ENCODE peak calls at places on chromosomes 13 and 19, in ten cellular contexts. P is MV-4-11; H is HAP-1; J is CD8-positive, alpha-beta T cell; A is left colon; I is SHP77; R is NCI-H774; G is germinal center; Y is T follicular helper cell; D is activated CD8-positive, alpha-beta memory T cell treated with anti-CD3 and anti-CD28 coated beads for 4 hours. M is an unnamed sample.

GRCh38 chr13:35881360-35881759 is 249.8 kb downstream of the DCLK1 start:
- DNase-seq in P (no peak), H (no peak), J (no peak), A (no peak), I (no peak), R (no peak), G (no peak), Y (no peak), D (no peak), M (no peak)

GRCh38 chr13:81480634-81481033 is 1139.7 kb upstream of the SPRY2 start:
- DNase-seq in P (no peak), H (no peak), J (no peak), A (no peak), I (no peak), R (no peak), G (no peak), Y (no peak), D (no peak), M (no peak)

GRCh38 chr19:2231621-2232221 is 4.4 kb downstream of the PLEKHJ1 start:
- DNase-seq in P (peak; percentile 50), H (peak; percentile 54), J (no peak), A (no peak), I (no peak), R (no peak), G (no peak), Y (no peak), D (no peak), M (no peak)

GRCh38 chr19:17488593-17489391 is 18.5 kb downstream of the SLC27A1 start:
- DNase-seq in P (no peak), H (peak; percentile 100), J (peak; percentile 68), A (peak; percentile 95), I (peak; percentile 56), R (peak; percentile 78), G (peak; percentile 79), Y (peak; percentile 70), D (peak; percentile 66), M (peak; percentile 68)

GRCh38 chr19:10896851-10897526 is 25.6 kb downstream of the CARM1 start:
- DNase-seq in P (peak; percentile 81), H (no peak), J (no peak), A (peak; percentile 52), I (peak; percentile 60), R (no peak), G (no peak), Y (no peak), D (no peak), M (no peak)

GRCh38 chr13:42420304-42420703 is 148.4 kb downstream of the AKAP11 start:
- DNase-seq in P (no peak), H (no peak), J (no peak), A (no peak), I (no peak), R (no peak), G (no peak), Y (no peak), D (peak; percentile 48), M (no peak)

GRCh38 chr13:110644892-110645521 is 29.7 kb downstream of the NAXD start:
- DNase-seq in P (peak; percentile 78), H (peak; percentile 56), J (no peak), A (peak; percentile 73), I (peak; percentile 94), R (no peak), G (peak; percentile 65), Y (peak; percentile 30), D (no peak), M (no peak)

GRCh38 chr19:12749938-12750521 is 1.6 kb upstream of the BEST2 start:
- DNase-seq in P (no peak), H (no peak), J (no peak), A (peak; percentile 77), I (no peak), R (no peak), G (no peak), Y (no peak), D (no peak), M (no peak)

GRCh38 chr13:51324714-51325440 is 14.6 kb upstream of the SERPINE3 start:
- DNase-seq in P (no peak), H (no peak), J (no peak), A (no peak), I (no peak), R (no peak), G (peak; percentile 56), Y (no peak), D (no peak), M (no peak)

GRCh38 chr19:33274663-33275558 is 27.4 kb downstream of the CEBPA start:
- DNase-seq in P (no peak), H (peak; percentile 60), J (no peak), A (no peak), I (no peak), R (no peak), G (no peak), Y (no peak), D (no peak), M (no peak)

GRCh38 chr13:97246596-97246995 is 24.5 kb downstream of the MBNL2 start:
- DNase-seq in P (no peak), H (no peak), J (no peak), A (no peak), I (no peak), R (no peak), G (no peak), Y (no peak), D (no peak), M (no peak)

GRCh38 chr19:42290523-42291436 is 11.2 kb upstream of the PRR19 start:
- DNase-seq in P (peak; percentile 33), H (peak; percentile 72), J (peak; percentile 45), A (no peak), I (peak; percentile 24), R (no peak), G (peak; percentile 79), Y (peak; percentile 56), D (no peak), M (no peak)

GRCh38 chr13:80751854-80752253 is 410.9 kb upstream of the SPRY2 start:
- DNase-seq in P (no peak), H (no peak), J (no peak), A (no peak), I (no peak), R (no peak), G (no peak), Y (no peak), D (no peak), M (no peak)

GRCh38 chr19:35013820-35014754 is 14.0 kb downstream of the GRAMD1A start:
- DNase-seq in P (peak; percentile 94), H (no peak), J (peak; percentile 59), A (no peak), I (no peak), R (no peak), G (no peak), Y (peak; percentile 70), D (no peak), M (peak; percentile 69)

GRCh38 chr13:33016414-33017409 is at the start of gene KL:
- DNase-seq in P (no peak), H (no peak), J (no peak), A (no peak), I (no peak), R (peak; percentile 8), G (peak; percentile 17), Y (no peak), D (no peak), M (no peak)

GRCh38 chr13:50843256-50844043 is at the start of gene DLEU7:
- DNase-seq in P (no peak), H (no peak), J (no peak), A (no peak), I (no peak), R (no peak), G (peak; percentile 6), Y (no peak), D (no peak), M (no peak)

GRCh38 chr19:32863301-32863700 is 6.3 kb downstream of the SLC7A9 start:
- DNase-seq in P (no peak), H (no peak), J (no peak), A (no peak), I (no peak), R (no peak), G (no peak), Y (no peak), D (no peak), M (no peak)

GRCh38 chr13:20945952-20946383 is 43.4 kb upstream of the XPO4 start:
- DNase-seq in P (peak; percentile 74), H (no peak), J (no peak), A (peak; percentile 28), I (no peak), R (no peak), G (no peak), Y (no peak), D (no peak), M (no peak)

GRCh38 chr13:113553541-113554332 is 30.8 kb upstream of the TFDP1 start:
- DNase-seq in P (no peak), H (no peak), J (no peak), A (peak; percentile 21), I (no peak), R (no peak), G (no peak), Y (no peak), D (no peak), M (no peak)

GRCh38 chr19:6423499-6424189 is 967 bp downstream of the KHSRP start:
- DNase-seq in P (no peak), H (peak; percentile 84), J (no peak), A (peak; percentile 51), I (no peak), R (no peak), G (peak; percentile 30), Y (no peak), D (no peak), M (no peak)

GRCh38 chr13:33828431-33829129 is 10.6 kb downstream of the RFC3 start:
- DNase-seq in P (no peak), H (no peak), J (no peak), A (no peak), I (no peak), R (no peak), G (no peak), Y (no peak), D (no peak), M (no peak)

GRCh38 chr19:10006335-10006708 is 4.0 kb downstream of the COL5A3 start:
- DNase-seq in P (no peak), H (no peak), J (no peak), A (no peak), I (no peak), R (no peak), G (no peak), Y (no peak), D (no peak), M (no peak)